ENCODE peak calls at places on chromosomes 16 and 17, in seven cellular contexts. O is SK-N-SH, Y is PC-3, K is MM.1S, Z is HCT116, H is PC-9, M is OCI-LY7. J is an unnamed sample.
A peak's percentile ranks its signal among the peaks of the same experiment; 100 is the strongest.

GRCh38 chr16:13902052-13902451 is 17.9 kb upstream of the ERCC4 start:
- DNase-seq in O (no peak), Y (no peak), K (no peak), Z (no peak), H (no peak), M (no peak), J (no peak)

GRCh38 chr16:80997139-80997798 is 9.4 kb downstream of the CMC2 start:
- DNase-seq in O (no peak), Y (no peak), K (no peak), Z (no peak), H (no peak), M (peak; percentile 7), J (no peak)

GRCh38 chr16:34803683-34804416 is 1344.4 kb downstream of the TP53TG3F start:
- DNase-seq in O (peak; percentile 0), Y (no peak), K (no peak), Z (no peak), H (no peak), M (no peak), J (no peak)

GRCh38 chr16:88558457-88559442 is 11.5 kb upstream of the ZC3H18 start:
- DNase-seq in O (peak; percentile 86), Y (peak; percentile 57), K (no peak), Z (peak; percentile 64), H (peak; percentile 65), M (peak; percentile 65), J (peak; percentile 53)

GRCh38 chr16:5036228-5037156 is 2.8 kb upstream of the NAGPA start:
- DNase-seq in O (no peak), Y (no peak), K (no peak), Z (no peak), H (no peak), M (no peak), J (peak; percentile 68)

GRCh38 chr16:88013766-88014165 is 62.5 kb downstream of the BANP start:
- DNase-seq in O (no peak), Y (peak; percentile 4), K (no peak), Z (no peak), H (no peak), M (no peak), J (no peak)

GRCh38 chr16:66427871-66428681 is 981 bp downstream of the BEAN1 start:
- DNase-seq in O (peak; percentile 72), Y (no peak), K (no peak), Z (no peak), H (no peak), M (no peak), J (no peak)

GRCh38 chr16:57889960-57890751 is 80.8 kb downstream of the CNGB1 start:
- DNase-seq in O (no peak), Y (no peak), K (no peak), Z (no peak), H (no peak), M (no peak), J (no peak)

GRCh38 chr17:57784226-57784895 is 39.3 kb upstream of the CCDC182 start:
- DNase-seq in O (no peak), Y (no peak), K (no peak), Z (no peak), H (no peak), M (no peak), J (peak; percentile 60)

GRCh38 chr16:4944333-4945281 is 7.7 kb upstream of the PPL start:
- DNase-seq in O (peak; percentile 64), Y (peak; percentile 93), K (no peak), Z (peak; percentile 84), H (peak; percentile 100), M (no peak), J (no peak)

GRCh38 chr16:72819345-72819744 is 228.6 kb downstream of the ZFHX3 start:
- DNase-seq in O (no peak), Y (peak; percentile 75), K (no peak), Z (no peak), H (no peak), M (no peak), J (no peak)

GRCh38 chr17:9052921-9053320 is 31.6 kb downstream of the NTN1 start:
- DNase-seq in O (no peak), Y (no peak), K (no peak), Z (no peak), H (no peak), M (no peak), J (no peak)

GRCh38 chr17:50918933-50919296 is 52.8 kb upstream of the TOB1 start:
- DNase-seq in O (peak; percentile 59), Y (no peak), K (no peak), Z (no peak), H (no peak), M (no peak), J (no peak)

GRCh38 chr17:63476857-63477470 is at the start of gene ACE:
- DNase-seq in O (peak; percentile 94), Y (peak; percentile 54), K (peak; percentile 61), Z (no peak), H (no peak), M (peak; percentile 82), J (peak; percentile 83)

GRCh38 chr17:78762007-78762406 is 20.1 kb downstream of the CYTH1 start:
- DNase-seq in O (no peak), Y (no peak), K (no peak), Z (no peak), H (no peak), M (no peak), J (no peak)

GRCh38 chr17:78766225-78766624 is 15.8 kb downstream of the CYTH1 start:
- DNase-seq in O (no peak), Y (peak; percentile 69), K (no peak), Z (no peak), H (no peak), M (no peak), J (no peak)

GRCh38 chr17:78765821-78766220 is 16.3 kb downstream of the CYTH1 start:
- DNase-seq in O (no peak), Y (no peak), K (no peak), Z (no peak), H (no peak), M (no peak), J (no peak)

GRCh38 chr17:78764871-78765270 is 17.2 kb downstream of the CYTH1 start:
- DNase-seq in O (no peak), Y (no peak), K (no peak), Z (no peak), H (no peak), M (no peak), J (no peak)

GRCh38 chr17:78763561-78763960 is 18.5 kb downstream of the CYTH1 start:
- DNase-seq in O (no peak), Y (no peak), K (no peak), Z (no peak), H (no peak), M (no peak), J (no peak)
- H4K20me1 ChIP-seq in O (peaks cover 42% of the 10 kb centered on the region), Y (no peaks in the 10 kb centered on the region), K (no peaks in the 10 kb centered on the region), Z (peaks cover 4% of the 10 kb centered on the region), H (no peaks in the 10 kb centered on the region), M (peaks cover 20% of the 10 kb centered on the region), J (peaks cover 52% of the 10 kb centered on the region)

GRCh38 chr16:1781758-1782407 is 488 bp downstream of the SPSB3 start:
- DNase-seq in O (peak; percentile 70), Y (no peak), K (peak; percentile 25), Z (no peak), H (peak; percentile 65), M (peak; percentile 36), J (peak; percentile 78)
- H3K9me2 ChIP-seq in O (no peaks in the 10 kb centered on the region), Y (no peaks in the 10 kb centered on the region), K (no peaks in the 10 kb centered on the region), Z (no peaks in the 10 kb centered on the region), H (no peaks in the 10 kb centered on the region), M (no peaks in the 10 kb centered on the region), J (no peaks in the 10 kb centered on the region)

GRCh38 chr16:69319381-69319780 is 8.2 kb downstream of the VPS4A start:
- DNase-seq in O (no peak), Y (no peak), K (no peak), Z (no peak), H (no peak), M (no peak), J (no peak)

GRCh38 chr16:69321080-69321479 is 9.3 kb downstream of the PDF start:
- DNase-seq in O (no peak), Y (no peak), K (no peak), Z (no peak), H (no peak), M (no peak), J (no peak)

GRCh38 chr16:69320731-69321073 is 9.6 kb downstream of the VPS4A start:
- DNase-seq in O (no peak), Y (no peak), K (no peak), Z (no peak), H (no peak), M (no peak), J (no peak)

GRCh38 chr16:69318911-69319289 is 7.8 kb downstream of the VPS4A start:
- DNase-seq in O (peak; percentile 42), Y (no peak), K (no peak), Z (no peak), H (no peak), M (no peak), J (no peak)

DNA sequence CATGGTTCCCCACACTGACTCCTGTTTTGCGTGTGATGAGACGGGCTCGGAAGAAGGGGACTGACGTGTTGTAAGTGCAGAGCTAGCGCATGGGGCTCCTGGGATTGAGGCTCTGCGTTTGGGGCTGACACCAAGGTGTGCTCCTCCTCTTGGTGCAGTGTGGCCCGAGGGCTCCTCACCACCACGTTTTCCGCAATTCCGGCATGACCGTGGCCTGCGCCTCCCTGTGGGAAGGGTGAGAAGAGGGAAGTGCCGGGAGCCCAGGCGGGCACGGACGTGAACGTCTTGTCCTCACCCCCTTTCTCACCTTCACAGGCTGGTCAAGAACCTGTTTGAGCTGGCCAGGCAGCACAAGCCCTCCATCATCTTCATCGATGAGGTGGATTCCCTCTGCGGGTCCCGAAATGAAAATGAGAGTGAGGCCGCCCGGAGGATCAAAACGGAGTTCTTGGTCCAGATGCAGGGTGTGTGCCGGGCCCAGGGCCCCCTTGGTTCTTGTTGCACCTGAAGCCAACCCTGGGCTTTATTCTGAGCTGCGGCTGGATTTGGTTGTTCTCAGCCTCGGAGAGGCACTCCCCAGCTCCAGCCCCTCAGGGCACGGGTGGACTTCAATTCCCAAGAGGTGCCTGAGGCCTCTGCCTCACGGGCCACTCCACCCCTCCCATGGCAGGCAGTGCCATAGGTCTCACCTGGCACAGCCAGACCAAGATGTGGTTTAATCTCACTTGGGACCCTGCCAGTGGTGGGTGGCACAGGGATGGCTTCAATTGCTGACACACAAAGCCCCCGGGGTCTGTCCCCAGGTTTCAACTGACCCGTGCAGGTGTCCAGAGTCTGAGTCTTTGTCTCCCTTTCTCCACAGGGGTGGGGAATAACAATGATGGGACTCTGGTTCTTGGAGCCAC is 8.9 kb downstream of the VPS4A start:
- DNase-seq in O (no peak), Y (no peak), K (no peak), Z (no peak), H (no peak), M (no peak), J (no peak)
- H3K4me1 ChIP-seq in O (no peaks in the 10 kb centered on the region), Y (no peaks in the 10 kb centered on the region), K (no peaks in the 10 kb centered on the region), Z (no peaks in the 10 kb centered on the region), H (no peaks in the 10 kb centered on the region), M (peaks cover 2% of the 10 kb centered on the region), J (no peaks in the 10 kb centered on the region)

GRCh38 chr17:82084373-82085030 is 13.5 kb downstream of the FASN start:
- DNase-seq in O (no peak), Y (no peak), K (no peak), Z (no peak), H (no peak), M (no peak), J (no peak)
- H4K20me1 ChIP-seq in O (no peaks in the 10 kb centered on the region), Y (no peaks in the 10 kb centered on the region), K (no peaks in the 10 kb centered on the region), Z (no peaks in the 10 kb centered on the region), H (peaks cover 14% of the 10 kb centered on the region), M (no peaks in the 10 kb centered on the region), J (peaks cover 32% of the 10 kb centered on the region)

DNA sequence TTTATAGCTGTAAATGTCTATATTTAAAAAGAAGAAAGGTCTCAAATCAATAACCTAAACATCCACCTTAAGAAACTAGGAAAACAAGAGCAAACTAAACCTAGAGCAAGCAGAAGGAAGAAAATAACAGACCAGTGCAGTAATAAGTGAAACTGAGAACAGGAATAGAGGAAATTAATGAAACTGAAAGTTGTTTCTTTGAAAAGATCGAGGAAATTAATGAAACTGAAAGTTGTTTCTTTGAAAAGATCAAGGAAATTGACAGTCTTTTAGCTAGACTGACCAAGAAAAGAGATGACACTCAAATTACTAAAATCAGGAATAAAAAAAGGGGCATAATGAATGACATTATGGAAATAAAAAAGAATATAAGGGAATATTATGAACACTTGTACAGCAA is 46.4 kb downstream of the SLFN5 start:
- DNase-seq in O (no peak), Y (no peak), K (peak; percentile 56), Z (no peak), H (no peak), M (no peak), J (no peak)
- H3K9me2 ChIP-seq in O (no peaks in the 10 kb centered on the region), Y (no peaks in the 10 kb centered on the region), K (no peaks in the 10 kb centered on the region), Z (no peaks in the 10 kb centered on the region), H (no peaks in the 10 kb centered on the region), M (no peaks in the 10 kb centered on the region), J (no peaks in the 10 kb centered on the region)